ENCODE peak calls at places on chromosome 18, in four cellular contexts. X, H, S and N are unnamed samples.

GRCh38 chr18:2903006-2903405 is 56.2 kb downstream of the EMILIN2 start:
- DNase-seq in H (no peak), S (no peak), X (no peak), N (peak)

GRCh38 chr18:35005963-35006577 is 35.1 kb upstream of the MAPRE2 start:
- DNase-seq in S (peak), X (peak), H (no peak), N (peak)

GRCh38 chr18:8889479-8889878 is 184.1 kb downstream of the MTCL1 start:
- DNase-seq in X (no peak), H (no peak), S (peak), N (peak)

GRCh38 chr18:67007085-67007484 is 403.2 kb upstream of the CDH19 start:
- DNase-seq in H (no peak), S (no peak), X (no peak), N (no peak)

GRCh38 chr18:68275616-68276015 is 439.3 kb downstream of the TMX3 start:
- DNase-seq in S (peak), H (no peak), X (no peak), N (peak)

GRCh38 chr18:61991201-61991600 is 98.4 kb upstream of the RNF152 start:
- DNase-seq in S (no peak), X (no peak), H (no peak), N (peak)

GRCh38 chr18:11175266-11175947 is 26.0 kb upstream of the PIEZO2 start:
- DNase-seq in X (no peak), H (no peak), S (peak), N (peak)

GRCh38 chr18:66317243-66318090 is 286.4 kb downstream of the CDH19 start:
- DNase-seq in S (no peak), H (no peak), X (no peak), N (no peak)

GRCh38 chr18:44789704-44790103 is 109.0 kb downstream of the SETBP1 start:
- DNase-seq in H (no peak), X (no peak), S (peak), N (peak)

GRCh38 chr18:75173125-75173432 is 35.9 kb downstream of the PTGR3 start:
- DNase-seq in S (no peak), X (no peak), H (no peak), N (no peak)

GRCh38 chr18:8339958-8340357 is 269.3 kb upstream of the RAB12 start:
- DNase-seq in S (no peak), H (no peak), X (no peak), N (no peak)

GRCh38 chr18:35376393-35376741 is 770 bp downstream of the ZNF396 start:
- DNase-seq in X (no peak), S (no peak), H (no peak), N (peak)

GRCh38 chr18:11095211-11095610 is 54.2 kb downstream of the PIEZO2 start:
- DNase-seq in S (no peak), H (no peak), X (no peak), N (no peak)

GRCh38 chr18:39840406-39840805 is 2114.6 kb upstream of the PIK3C3 start:
- DNase-seq in X (no peak), S (peak), H (no peak), N (peak)

GRCh38 chr18:23200751-23201150 is 65.5 kb downstream of the CABLES1 start:
- DNase-seq in S (peak), H (no peak), X (no peak), N (no peak)

GRCh38 chr18:28823506-28824182 is 646.7 kb upstream of the CDH2 start:
- DNase-seq in S (no peak), H (no peak), X (no peak), N (no peak)

GRCh38 chr18:51007787-51008134 is 22.3 kb upstream of the SMAD4 start:
- DNase-seq in H (no peak), X (no peak), S (no peak), N (no peak)

GRCh38 chr18:60981651-60982050 is 351.6 kb upstream of the CDH20 start:
- DNase-seq in X (no peak), H (no peak), S (no peak), N (no peak)

GRCh38 chr18:35478520-35479435 is 19.0 kb downstream of the INO80C start:
- DNase-seq in H (no peak), X (no peak), S (peak), N (peak)

GRCh38 chr18:80023173-80023572 is 11.1 kb upstream of the RBFA start:
- DNase-seq in H (no peak), X (no peak), S (peak), N (no peak)

GRCh38 chr18:80009661-80010550 is 21.5 kb upstream of the TXNL4A start:
- DNase-seq in H (no peak), X (no peak), S (peak), N (peak)

GRCh38 chr18:23263551-23264235 is 128.4 kb downstream of the CABLES1 start:
- DNase-seq in H (no peak), S (no peak), X (no peak), N (no peak)

GRCh38 chr18:45980229-45980628 is 13.1 kb upstream of the EPG5 start:
- DNase-seq in H (no peak), S (peak), X (no peak), N (no peak)

GRCh38 chr18:4130734-4131719 is 324.1 kb downstream of the DLGAP1 start:
- DNase-seq in H (no peak), X (no peak), S (no peak), N (no peak)
- H2BK12ac ChIP-seq in H (peak), X (no peak), S (no peak), N (no peak)

GRCh38 chr18:26868968-26869586 is 3.6 kb upstream of the AQP4 start:
- DNase-seq in X (no peak), H (no peak), S (no peak), N (no peak)
- H3K4me3 ChIP-seq in X (no peak), H (no peak), S (no peak), N (no peak)

GRCh38 chr18:58612239-58613055 is 16.4 kb downstream of the ALPK2 start:
- DNase-seq in H (no peak), S (peak), X (no peak), N (no peak)

GRCh38 chr18:58616446-58616845 is 12.4 kb downstream of the ALPK2 start:
- DNase-seq in S (no peak), X (no peak), H (no peak), N (no peak)

GRCh38 chr18:58618822-58619553 is 9.9 kb downstream of the ALPK2 start:
- DNase-seq in X (no peak), H (no peak), S (no peak), N (no peak)

GRCh38 chr18:58611471-58612131 is 17.3 kb downstream of the ALPK2 start:
- DNase-seq in H (peak), X (peak), S (peak), N (no peak)

DNA sequence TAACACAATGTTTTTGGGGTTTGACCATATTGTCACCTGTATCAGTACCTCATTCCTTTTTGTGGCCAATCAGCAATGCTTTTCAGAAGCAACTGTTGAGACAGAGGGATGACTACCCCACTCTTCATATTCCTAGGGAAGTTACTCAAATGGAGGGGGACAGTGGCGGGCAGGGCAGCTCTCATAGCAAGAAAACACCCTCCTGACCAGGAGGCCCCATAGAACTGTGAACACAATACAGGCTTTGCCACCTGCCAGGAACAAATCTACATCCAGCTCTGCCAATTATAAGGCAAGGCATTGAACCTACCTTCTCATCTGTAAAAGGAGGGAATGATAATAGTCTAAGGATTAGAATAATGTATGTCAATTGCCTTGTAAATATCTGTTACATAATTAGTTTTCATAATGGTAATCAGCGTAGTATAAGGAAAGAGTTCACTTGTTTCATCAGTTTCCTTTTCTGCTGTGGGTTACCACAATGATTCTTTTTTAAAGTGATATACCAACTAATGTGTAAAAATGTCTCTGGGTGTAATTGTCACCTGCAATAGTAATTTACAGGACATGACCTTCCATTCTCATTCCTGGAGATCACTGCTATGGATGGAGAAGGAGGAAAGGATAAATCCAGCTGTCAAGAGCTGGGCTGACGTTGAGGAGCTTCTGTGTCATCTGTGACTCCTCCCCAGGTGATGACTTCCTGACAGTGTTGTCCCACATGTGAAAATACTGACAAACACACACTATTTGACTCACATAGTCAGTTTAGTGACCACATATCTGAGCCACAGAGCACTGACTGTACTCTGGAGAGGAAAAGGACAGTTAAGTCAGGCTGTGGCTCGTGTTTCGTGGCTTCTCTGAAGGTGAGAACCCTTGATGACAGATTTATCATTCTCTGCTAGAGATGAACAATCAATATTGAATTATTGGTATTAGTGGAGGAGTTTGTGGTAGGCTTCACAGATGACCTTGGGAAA is 13.4 kb downstream of the ALPK2 start:
- DNase-seq in X (no peak), S (no peak), H (no peak), N (no peak)
- H3K23ac ChIP-seq in X (no peak), S (no peak), H (no peak), N (no peak)

DNA sequence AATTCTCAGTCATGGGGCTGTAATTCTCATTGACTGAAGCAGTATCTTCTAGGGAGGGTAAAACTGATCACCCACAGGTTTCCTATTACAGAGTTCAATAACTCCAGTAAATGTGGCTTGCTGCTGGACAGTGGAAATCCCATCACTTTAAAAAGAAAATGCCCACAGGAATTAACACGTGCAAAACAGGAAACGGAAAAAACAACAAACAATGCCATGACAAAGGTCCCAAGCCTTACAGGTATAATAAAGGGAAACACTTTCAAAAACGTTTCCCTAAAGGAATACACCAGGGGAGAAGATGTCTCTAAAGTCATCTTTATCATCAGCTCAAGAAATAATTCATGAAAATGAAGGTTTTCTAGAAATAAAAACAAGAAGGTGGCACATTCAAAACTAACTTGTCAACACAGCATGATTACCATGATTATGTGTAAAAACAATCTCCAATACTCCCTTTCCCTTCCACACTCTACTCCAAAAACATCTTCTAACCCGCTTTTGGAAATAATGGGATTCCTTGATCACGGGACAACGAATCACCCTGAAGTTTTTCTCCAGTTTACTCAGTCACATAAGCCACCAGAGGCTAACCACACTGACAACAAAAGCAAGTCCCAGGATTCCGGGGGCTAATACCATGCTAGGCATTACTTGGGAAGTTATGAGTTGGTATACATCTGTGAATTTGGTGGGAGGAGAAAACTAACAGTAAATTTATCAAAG is 167.9 kb downstream of the TCF4 start:
- DNase-seq in X (no peak), S (no peak), H (no peak), N (peak)
- H2BK12ac ChIP-seq in X (no peak), S (no peak), H (no peak), N (no peak)

GRCh38 chr18:73690222-73690621 is 457.4 kb downstream of the FBXO15 start:
- DNase-seq in X (peak), H (no peak), S (no peak), N (no peak)
- H3K4me3 ChIP-seq in X (no peak), H (no peak), S (no peak), N (no peak)

GRCh38 chr18:56165601-56166355 is 472.6 kb downstream of the TXNL1 start:
- DNase-seq in H (no peak), X (no peak), S (no peak), N (no peak)

GRCh38 chr18:56166914-56167313 is 471.5 kb downstream of the TXNL1 start:
- DNase-seq in S (no peak), X (no peak), H (no peak), N (no peak)

GRCh38 chr18:56162316-56162715 is 476.1 kb downstream of the TXNL1 start:
- DNase-seq in X (no peak), H (no peak), S (no peak), N (peak)

GRCh38 chr18:56161604-56162003 is 476.8 kb downstream of the TXNL1 start:
- DNase-seq in X (no peak), H (no peak), S (no peak), N (no peak)

DNA sequence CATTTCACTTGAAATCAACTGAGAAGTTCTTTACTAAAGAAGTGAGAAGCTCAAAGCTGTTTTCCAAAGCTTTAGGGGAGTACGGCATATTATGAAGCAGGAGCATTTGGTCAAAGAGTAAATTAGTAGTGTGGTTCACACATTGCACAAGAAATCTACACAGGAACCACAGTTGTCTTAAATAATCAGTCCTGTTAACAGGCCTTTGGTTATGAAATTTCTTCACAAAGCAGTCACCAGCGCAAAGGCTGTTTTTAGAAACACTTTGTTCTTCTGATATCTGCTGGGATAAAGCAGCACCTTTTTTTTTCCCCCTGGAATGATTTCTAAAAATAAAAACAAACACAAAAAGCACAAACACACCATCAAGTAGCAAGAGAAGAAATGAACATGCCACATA is 475.5 kb downstream of the TXNL1 start:
- DNase-seq in X (no peak), S (no peak), H (no peak), N (peak)
- H3K23ac ChIP-seq in X (no peak), S (no peak), H (no peak), N (no peak)

GRCh38 chr18:49561377-49562193 is at the start of gene LIPG:
- DNase-seq in S (peak), H (peak), X (peak), N (peak)
- H2BK12ac ChIP-seq in S (no peak), H (peak), X (no peak), N (peak)

DNA sequence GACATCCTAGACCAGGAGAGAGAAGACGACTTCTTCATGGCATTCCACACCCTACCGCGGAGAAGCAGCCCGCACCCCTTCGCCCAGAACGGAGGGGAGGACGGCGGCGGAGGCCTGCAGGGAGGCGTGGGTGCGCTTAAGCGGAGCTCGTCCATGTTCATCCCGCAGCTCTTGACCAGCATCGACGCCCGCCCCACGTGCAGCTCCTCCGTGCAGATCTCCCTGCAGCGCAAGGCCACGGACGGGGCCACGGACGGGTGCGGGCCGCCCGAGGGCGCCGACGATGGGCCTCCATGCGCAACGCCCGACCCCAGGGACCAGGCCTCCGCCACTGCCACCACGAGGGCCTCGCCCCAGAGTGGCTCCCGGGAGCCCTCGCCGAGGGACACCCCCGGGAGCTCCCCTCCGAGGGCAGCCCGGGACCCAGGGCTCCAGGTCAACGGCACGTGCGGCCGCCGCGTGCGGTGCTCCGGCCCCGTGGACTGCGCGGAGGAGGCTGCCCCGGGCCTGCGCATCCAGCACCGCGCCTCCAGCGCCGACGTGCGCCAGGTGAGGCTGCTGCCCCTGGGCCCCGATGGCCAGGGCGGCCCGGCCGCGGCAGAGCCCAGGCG is 211.8 kb downstream of the NEDD4L start:
- DNase-seq in S (no peak), H (no peak), X (no peak), N (no peak)
- H3K4me3 ChIP-seq in S (no peak), H (no peak), X (no peak), N (no peak)

DNA sequence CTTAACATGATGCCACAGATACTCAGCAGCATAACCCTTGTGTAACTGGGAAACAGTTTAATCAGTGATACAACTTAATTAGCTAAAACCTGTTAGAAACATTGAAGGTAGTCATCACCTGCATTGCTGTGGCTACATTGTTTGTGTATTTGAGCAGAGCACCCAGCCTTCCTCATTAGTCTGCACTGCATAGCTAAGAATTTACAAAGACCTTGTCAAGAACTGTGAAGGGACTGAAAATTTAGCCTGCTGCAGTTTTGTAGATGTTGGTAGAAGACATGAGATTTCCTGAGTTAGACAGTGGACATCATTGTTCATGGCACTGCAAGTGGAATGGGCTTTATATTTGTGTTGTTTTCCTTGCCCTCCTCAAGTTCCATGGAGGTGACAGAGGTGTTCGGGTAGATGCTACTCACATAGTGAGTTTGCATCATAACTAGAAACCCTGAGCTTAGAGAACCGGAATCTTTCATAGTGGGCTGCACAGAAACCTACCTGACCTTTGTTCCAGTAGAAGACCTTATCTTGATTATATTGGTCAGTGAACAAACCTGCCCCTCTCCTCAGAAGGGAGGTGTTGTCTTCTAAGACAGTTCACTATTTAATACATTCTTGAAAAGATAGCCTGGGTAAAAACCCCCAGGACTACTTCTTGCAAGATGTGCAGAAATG is 12.5 kb downstream of the VAPA start:
- DNase-seq in H (no peak), X (no peak), S (no peak), N (no peak)
- H3K23ac ChIP-seq in H (no peak), X (no peak), S (no peak), N (no peak)